ENCODE peak calls at places on chromosomes 12 and 14, in four cellular contexts. A is IMR-90, U is GM12878, O is SK-N-SH. V is an unnamed sample.

GRCh38 chr12:67681941-67682340 is 33.4 kb downstream of the DYRK2 start:
- DNase-seq in A (no peak), U (no peak), O (no peak), V (no peak)

GRCh38 chr12:28172434-28173030 is 17.7 kb upstream of the CCDC91 start:
- DNase-seq in A (peak), O (peak), U (no peak), V (peak)

GRCh38 chr14:22837059-22837749 is 819 bp downstream of the MMP14 start:
- DNase-seq in A (peak), U (no peak), O (peak), V (peak)

GRCh38 chr12:81296556-81297305 is 218.9 kb downstream of the ACSS3 start:
- DNase-seq in O (no peak), U (no peak), A (peak), V (no peak)

GRCh38 chr12:42140901-42141300 is 3.8 kb downstream of the GXYLT1 start:
- DNase-seq in A (peak), U (no peak), O (no peak), V (no peak)

GRCh38 chr12:14784471-14784870 is 18.8 kb downstream of the WBP11 start:
- DNase-seq in O (no peak), U (no peak), A (no peak), V (no peak)

GRCh38 chr12:4168041-4168440 is 105.5 kb upstream of the CCND2 start:
- DNase-seq in O (no peak), A (no peak), U (no peak), V (no peak)

GRCh38 chr14:39739796-39740195 is 307.6 kb upstream of the FBXO33 start:
- DNase-seq in U (no peak), O (no peak), A (no peak), V (no peak)

GRCh38 chr12:5318874-5319273 is 113.0 kb upstream of the NTF3 start:
- DNase-seq in O (no peak), A (peak), U (no peak), V (no peak)

GRCh38 chr14:94595912-94596311 is 14.7 kb downstream of the SERPINA5 start:
- DNase-seq in U (no peak), O (no peak), A (no peak), V (no peak)

GRCh38 chr14:104352493-104353220 is 214.3 kb downstream of the KIF26A start:
- DNase-seq in A (no peak), O (no peak), U (no peak), V (no peak)

GRCh38 chr12:70078161-70078560 is 165.1 kb upstream of the CNOT2 start:
- DNase-seq in U (no peak), O (no peak), A (no peak), V (no peak)

GRCh38 chr12:52052471-52053186 is 1.4 kb downstream of the NR4A1 start:
- DNase-seq in U (no peak), A (peak), O (no peak), V (peak)

GRCh38 chr12:117032593-117033381 is 66.4 kb downstream of the TESC start:
- DNase-seq in A (peak), O (no peak), U (no peak), V (no peak)

GRCh38 chr14:89013098-89013504 is 188.7 kb downstream of the TTC8 start:
- DNase-seq in U (no peak), O (no peak), A (peak), V (peak)

GRCh38 chr12:102144221-102144620 is 24.2 kb downstream of the PARPBP start:
- DNase-seq in U (no peak), A (no peak), O (no peak), V (no peak)

GRCh38 chr12:119710374-119710773 is 42.4 kb downstream of the PRKAB1 start:
- DNase-seq in U (no peak), O (no peak), A (no peak), V (no peak)

GRCh38 chr12:57512665-57513064 is 7.6 kb downstream of the DDIT3 start:
- DNase-seq in O (no peak), U (no peak), A (no peak), V (no peak)

GRCh38 chr12:4997939-4998338 is 45.7 kb upstream of the KCNA5 start:
- DNase-seq in O (no peak), U (no peak), A (peak), V (peak)

GRCh38 chr14:41859336-41859735 is 252.7 kb downstream of the LRFN5 start:
- DNase-seq in O (no peak), U (no peak), A (peak), V (no peak)

GRCh38 chr14:69987416-69988144 is 108.4 kb downstream of the SMOC1 start:
- DNase-seq in O (no peak), A (no peak), U (no peak), V (no peak)

GRCh38 chr12:57109207-57110160 is 1.7 kb downstream of the STAT6 start:
- DNase-seq in U (no peak), A (no peak), O (peak), V (no peak)

GRCh38 chr12:131391399-131391798 is 319.5 kb upstream of the SFSWAP start:
- DNase-seq in A (no peak), U (no peak), O (no peak), V (no peak)

GRCh38 chr14:77458249-77458950 is 507 bp downstream of the AHSA1 start:
- DNase-seq in O (peak), U (no peak), A (peak), V (peak)
- TF ChIP-seq MXI1 in O (peak), U (no peak), A (peak), V (peak)

GRCh38 chr14:102817942-102818940 is 41.0 kb downstream of the TRAF3 start:
- DNase-seq in A (peak), U (no peak), O (no peak), V (no peak)

GRCh38 chr14:102821252-102821651 is 44.0 kb downstream of the TRAF3 start:
- DNase-seq in O (no peak), A (no peak), U (no peak), V (no peak)

GRCh38 chr14:102817318-102817717 is 40.1 kb downstream of the TRAF3 start:
- DNase-seq in A (no peak), O (no peak), U (no peak), V (no peak)

GRCh38 chr14:102819790-102820330 is 42.6 kb downstream of the TRAF3 start:
- DNase-seq in O (no peak), U (no peak), A (peak), V (no peak)

DNA sequence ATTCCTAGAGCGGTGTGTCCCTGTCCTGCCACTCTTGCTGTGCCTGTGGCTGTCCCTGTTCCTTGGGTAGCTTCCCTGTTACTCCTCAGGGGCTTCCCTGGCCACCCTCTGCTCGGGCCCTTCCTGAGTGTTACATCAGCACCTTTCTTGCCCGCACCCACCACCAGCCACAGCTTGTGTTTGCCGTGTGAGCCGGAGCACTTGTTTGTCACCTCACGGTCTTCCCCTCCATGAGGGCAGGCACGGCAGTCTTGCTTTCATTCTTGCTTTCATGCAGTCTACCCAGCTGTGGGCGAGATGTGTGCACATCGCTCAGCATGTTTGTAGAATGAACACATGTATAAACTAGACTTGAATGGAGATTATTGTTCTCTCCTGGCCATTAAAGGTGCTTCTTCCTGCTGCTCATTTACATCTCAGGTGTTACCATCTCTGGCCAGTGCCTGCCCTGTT is 42.0 kb downstream of the TRAF3 start:
- DNase-seq in O (no peak), U (peak), A (no peak), V (no peak)
- TF ChIP-seq MXI1 in O (no peak), U (peak), A (no peak), V (no peak)

GRCh38 chr14:20494935-20495766 is 10.2 kb upstream of the RNASE10 start:
- DNase-seq in A (peak), O (no peak), U (no peak), V (no peak)
- TF ChIP-seq MXI1 in A (no peak), O (no peak), U (no peak), V (no peak)

GRCh38 chr12:109388167-109388563 is 40.5 kb downstream of the MYO1H start:
- DNase-seq in O (no peak), U (no peak), A (no peak), V (no peak)

GRCh38 chr12:109389146-109389545 is 41.4 kb downstream of the MYO1H start:
- DNase-seq in A (no peak), O (peak), U (no peak), V (peak)

GRCh38 chr12:109394891-109395290 is 47.2 kb downstream of the MYO1H start:
- DNase-seq in U (no peak), A (no peak), O (no peak), V (no peak)

GRCh38 chr12:109393437-109394345 is 46.0 kb downstream of the MYO1H start:
- DNase-seq in A (peak), O (peak), U (no peak), V (peak)
- TF ChIP-seq MXI1 in A (no peak), O (no peak), U (no peak), V (no peak)

DNA sequence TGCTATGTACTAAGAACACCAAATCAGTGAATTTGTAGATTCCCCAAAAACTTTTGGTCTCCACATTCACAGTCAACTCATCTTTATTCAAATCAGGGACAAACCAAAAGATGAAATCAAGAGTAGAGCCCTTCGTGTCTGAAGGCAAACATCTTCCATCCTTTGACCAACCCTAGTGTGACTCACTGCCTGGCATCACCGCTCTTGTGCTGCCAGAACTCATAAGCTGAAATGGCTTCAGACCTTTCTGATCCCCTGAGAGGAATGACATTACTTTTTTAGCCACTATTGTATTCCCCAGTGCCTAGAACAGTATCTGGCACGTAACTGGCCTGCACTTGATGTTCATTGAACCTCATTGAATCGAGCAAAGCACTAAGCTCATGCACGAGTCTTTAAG is 50.1 kb downstream of the GOLGA5 start:
- DNase-seq in U (peak), A (no peak), O (no peak), V (no peak)
- TF ChIP-seq MXI1 in U (no peak), A (no peak), O (no peak), V (no peak)

GRCh38 chr14:105853907-105854599 is 327.7 kb downstream of the TMEM121 start:
- DNase-seq in O (no peak), U (no peak), A (no peak), V (no peak)

GRCh38 chr14:105855893-105856675 is 329.7 kb downstream of the TMEM121 start:
- DNase-seq in O (no peak), U (no peak), A (no peak), V (no peak)

GRCh38 chr14:105853089-105853906 is 326.9 kb downstream of the TMEM121 start:
- DNase-seq in A (no peak), U (peak), O (peak), V (no peak)

GRCh38 chr14:105855246-105855892 is 329.0 kb downstream of the TMEM121 start:
- DNase-seq in U (no peak), A (no peak), O (no peak), V (no peak)

GRCh38 chr14:105854600-105855245 is 328.3 kb downstream of the TMEM121 start:
- DNase-seq in A (no peak), U (no peak), O (no peak), V (no peak)
- TF ChIP-seq MXI1 in A (no peak), U (no peak), O (no peak), V (no peak)

GRCh38 chr12:47752121-47752520 is 6.6 kb downstream of the RAPGEF3 start:
- DNase-seq in A (no peak), O (peak), U (no peak), V (no peak)

GRCh38 chr12:47753021-47754001 is 5.4 kb downstream of the RAPGEF3 start:
- DNase-seq in A (no peak), U (no peak), O (peak), V (no peak)

GRCh38 chr12:47751561-47751960 is 7.1 kb downstream of the RAPGEF3 start:
- DNase-seq in U (no peak), A (no peak), O (peak), V (no peak)

GRCh38 chr12:47750916-47751470 is 7.7 kb downstream of the RAPGEF3 start:
- DNase-seq in U (no peak), A (no peak), O (peak), V (no peak)

GRCh38 chr12:47752552-47752951 is 6.1 kb downstream of the RAPGEF3 start:
- DNase-seq in A (peak), U (no peak), O (no peak), V (no peak)
- TF ChIP-seq MXI1 in A (no peak), U (no peak), O (no peak), V (no peak)

GRCh38 chr14:48125654-48126053 is 450.2 kb upstream of the MDGA2 start:
- DNase-seq in A (no peak), U (no peak), O (no peak), V (no peak)
- TF ChIP-seq MXI1 in A (no peak), U (no peak), O (no peak), V (no peak)

GRCh38 chr14:93150227-93151206 is 34.2 kb downstream of the MOAP1 start:
- DNase-seq in O (no peak), A (no peak), U (no peak), V (no peak)
- TF ChIP-seq MXI1 in O (no peak), A (no peak), U (no peak), V (no peak)

DNA sequence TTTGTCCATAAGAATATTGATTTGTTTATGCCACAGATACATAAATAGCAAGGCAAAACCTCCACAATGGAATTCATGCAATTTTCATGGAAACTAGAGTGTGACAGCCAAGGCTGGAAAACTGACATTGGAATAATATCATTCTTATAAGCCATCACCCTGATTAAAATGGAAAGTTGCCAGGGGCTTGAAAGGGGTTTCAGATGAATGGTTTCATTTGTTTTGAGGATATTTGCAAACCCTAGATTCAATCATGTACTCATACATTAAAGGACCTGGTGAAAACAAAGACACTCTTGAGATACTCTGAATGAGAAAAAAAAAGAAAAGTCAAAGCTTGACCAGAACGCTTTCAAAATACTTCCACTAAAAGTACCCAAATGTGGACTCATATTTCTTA is 205.7 kb downstream of the DIO2 start:
- DNase-seq in O (no peak), U (no peak), A (no peak), V (no peak)
- TF ChIP-seq MXI1 in O (no peak), U (no peak), A (no peak), V (no peak)

V was measured in K562.